ENCODE peak calls at places on chromosomes 16 and 17, in nine cellular contexts. One of them, this sample, is unnamed.

GRCh38 chr17:48003686-48004120 is 32.8 kb downstream of the CDK5RAP3 start:
- DNase-seq in ACHN: no peak
- DNase-seq in AG08395: no peak
- DNase-seq in NCI-H774: peak
- DNase-seq in osteoblast: no peak
- DNase-seq in SK-N-DZ: peak
- DNase-seq in CD8-positive, alpha-beta T cell: no peak
- DNase-seq in kidney glomerular epithelial cell: no peak
- DNase-seq in COR-L47: no peak
- DNase-seq in this sample: no peak

GRCh38 chr17:41917192-41917591 is 1.6 kb downstream of the ACLY start:
- DNase-seq in osteoblast: peak
- DNase-seq in NCI-H774: no peak
- DNase-seq in CD8-positive, alpha-beta T cell: no peak
- DNase-seq in ACHN: peak
- DNase-seq in AG08395: peak
- DNase-seq in SK-N-DZ: no peak
- DNase-seq in COR-L47: no peak
- DNase-seq in kidney glomerular epithelial cell: peak
- DNase-seq in this sample: peak

GRCh38 chr17:38563362-38564253 is 42.1 kb downstream of the SRCIN1 start:
- DNase-seq in AG08395: no peak
- DNase-seq in ACHN: no peak
- DNase-seq in COR-L47: no peak
- DNase-seq in osteoblast: no peak
- DNase-seq in SK-N-DZ: peak
- DNase-seq in CD8-positive, alpha-beta T cell: no peak
- DNase-seq in NCI-H774: no peak
- DNase-seq in kidney glomerular epithelial cell: no peak
- DNase-seq in this sample: no peak

GRCh38 chr16:74710401-74710800 is 9.7 kb upstream of the MLKL start:
- DNase-seq in osteoblast: no peak
- DNase-seq in CD8-positive, alpha-beta T cell: no peak
- DNase-seq in ACHN: no peak
- DNase-seq in COR-L47: no peak
- DNase-seq in NCI-H774: no peak
- DNase-seq in kidney glomerular epithelial cell: no peak
- DNase-seq in AG08395: no peak
- DNase-seq in SK-N-DZ: no peak
- DNase-seq in this sample: no peak

GRCh38 chr16:70767377-70768204 is 33.4 kb downstream of the VAC14 start:
- DNase-seq in NCI-H774: no peak
- DNase-seq in kidney glomerular epithelial cell: no peak
- DNase-seq in ACHN: no peak
- DNase-seq in CD8-positive, alpha-beta T cell: no peak
- DNase-seq in AG08395: no peak
- DNase-seq in osteoblast: peak
- DNase-seq in SK-N-DZ: no peak
- DNase-seq in COR-L47: no peak
- DNase-seq in this sample: peak

GRCh38 chr17:49979748-49980479 is 10.9 kb downstream of the DLX4 start:
- DNase-seq in AG08395: no peak
- DNase-seq in CD8-positive, alpha-beta T cell: no peak
- DNase-seq in ACHN: no peak
- DNase-seq in SK-N-DZ: no peak
- DNase-seq in COR-L47: no peak
- DNase-seq in NCI-H774: no peak
- DNase-seq in osteoblast: peak
- DNase-seq in kidney glomerular epithelial cell: no peak
- DNase-seq in this sample: no peak

GRCh38 chr17:52106638-52107261 is 51.8 kb downstream of the CA10 start:
- DNase-seq in SK-N-DZ: peak
- DNase-seq in NCI-H774: peak
- DNase-seq in AG08395: peak
- DNase-seq in osteoblast: peak
- DNase-seq in kidney glomerular epithelial cell: peak
- DNase-seq in ACHN: peak
- DNase-seq in CD8-positive, alpha-beta T cell: peak
- DNase-seq in COR-L47: peak
- DNase-seq in this sample: peak

GRCh38 chr16:3580686-3581085 is 3.5 kb upstream of the NLRC3 start:
- DNase-seq in osteoblast: no peak
- DNase-seq in NCI-H774: no peak
- DNase-seq in COR-L47: no peak
- DNase-seq in CD8-positive, alpha-beta T cell: no peak
- DNase-seq in kidney glomerular epithelial cell: no peak
- DNase-seq in SK-N-DZ: no peak
- DNase-seq in AG08395: peak
- DNase-seq in ACHN: no peak
- DNase-seq in this sample: no peak

This sample was measured in kidney tubule cell.